ENCODE peak calls at places on chromosomes 3 and 15, in four cellular contexts. One of them, this sample, is unnamed.
A peak's percentile ranks its signal among the peaks of the same experiment; 100 is the strongest.

GRCh38 chr15:57352535-57353316 is 23.6 kb upstream of the CGNL1 start:
- DNase-seq in MM.1S: no peak
- DNase-seq in AG04450: no peak
- DNase-seq in CD8-positive, alpha-beta memory T cell: no peak
- DNase-seq in this sample: no peak

GRCh38 chr15:58229297-58229768 is 91.2 kb downstream of the AQP9 start:
- DNase-seq in MM.1S: no peak
- DNase-seq in AG04450: no peak
- DNase-seq in CD8-positive, alpha-beta memory T cell: no peak
- DNase-seq in this sample: no peak

GRCh38 chr15:88987951-88988671 is 74.9 kb upstream of the MFGE8 start:
- DNase-seq in MM.1S: no peak
- DNase-seq in AG04450: peak; percentile 32
- DNase-seq in CD8-positive, alpha-beta memory T cell: no peak
- DNase-seq in this sample: no peak

GRCh38 chr15:31200735-31201151 is 99.2 kb upstream of the TRPM1 start:
- DNase-seq in MM.1S: peak; percentile 75
- DNase-seq in AG04450: peak; percentile 15
- DNase-seq in CD8-positive, alpha-beta memory T cell: peak; percentile 49
- DNase-seq in this sample: peak; percentile 88

GRCh38 chr3:21294768-21295167 is 456.2 kb downstream of the ZNF385D start:
- DNase-seq in MM.1S: no peak
- DNase-seq in AG04450: no peak
- DNase-seq in CD8-positive, alpha-beta memory T cell: no peak
- DNase-seq in this sample: no peak

GRCh38 chr3:123326531-123326930 is 122.4 kb downstream of the ADCY5 start:
- DNase-seq in MM.1S: no peak
- DNase-seq in AG04450: no peak
- DNase-seq in CD8-positive, alpha-beta memory T cell: no peak
- DNase-seq in this sample: no peak

GRCh38 chr3:45397754-45398153 is 9.4 kb downstream of the LARS2 start:
- DNase-seq in MM.1S: no peak
- DNase-seq in AG04450: no peak
- DNase-seq in CD8-positive, alpha-beta memory T cell: no peak
- DNase-seq in this sample: no peak

GRCh38 chr3:23671901-23672589 is 133.7 kb upstream of the UBE2E1 start:
- DNase-seq in MM.1S: no peak
- DNase-seq in AG04450: no peak
- DNase-seq in CD8-positive, alpha-beta memory T cell: no peak
- DNase-seq in this sample: no peak

GRCh38 chr3:53191836-53192480 is 30.9 kb downstream of the PRKCD start:
- DNase-seq in MM.1S: no peak
- DNase-seq in AG04450: no peak
- DNase-seq in CD8-positive, alpha-beta memory T cell: no peak
- DNase-seq in this sample: no peak

GRCh38 chr3:25706213-25706612 is 41.5 kb upstream of the TOP2B start:
- DNase-seq in MM.1S: no peak
- DNase-seq in AG04450: no peak
- DNase-seq in CD8-positive, alpha-beta memory T cell: no peak
- DNase-seq in this sample: no peak

GRCh38 chr3:149592758-149593240 is 65.0 kb downstream of the WWTR1 start:
- DNase-seq in MM.1S: no peak
- DNase-seq in AG04450: no peak
- DNase-seq in CD8-positive, alpha-beta memory T cell: no peak
- DNase-seq in this sample: no peak

GRCh38 chr3:32175607-32176197 is 62.8 kb upstream of the CMTM8 start:
- DNase-seq in MM.1S: peak; percentile 62
- DNase-seq in AG04450: peak; percentile 23
- DNase-seq in CD8-positive, alpha-beta memory T cell: peak; percentile 21
- DNase-seq in this sample: no peak

GRCh38 chr3:42505849-42506410 is 3.5 kb downstream of the VIPR1 start:
- DNase-seq in MM.1S: no peak
- DNase-seq in AG04450: no peak
- DNase-seq in CD8-positive, alpha-beta memory T cell: no peak
- DNase-seq in this sample: no peak

GRCh38 chr3:14289590-14290453 is 111.2 kb downstream of the LSM3 start:
- DNase-seq in MM.1S: no peak
- DNase-seq in AG04450: peak; percentile 91
- DNase-seq in CD8-positive, alpha-beta memory T cell: no peak
- DNase-seq in this sample: no peak

GRCh38 chr15:65311760-65312159 is 7.3 kb downstream of the RNU5B-1 start:
- DNase-seq in MM.1S: no peak
- DNase-seq in AG04450: no peak
- DNase-seq in CD8-positive, alpha-beta memory T cell: no peak
- DNase-seq in this sample: no peak

GRCh38 chr3:37183375-37183831 is 9.0 kb upstream of the LRRFIP2 start:
- DNase-seq in MM.1S: no peak
- DNase-seq in AG04450: peak; percentile 80
- DNase-seq in CD8-positive, alpha-beta memory T cell: no peak
- DNase-seq in this sample: no peak

GRCh38 chr15:58919232-58919631 is 14.2 kb downstream of the SLTM start:
- DNase-seq in MM.1S: no peak
- DNase-seq in AG04450: no peak
- DNase-seq in CD8-positive, alpha-beta memory T cell: no peak
- DNase-seq in this sample: no peak

GRCh38 chr3:172987268-172987667 is 153.8 kb downstream of the SPATA16 start:
- DNase-seq in MM.1S: no peak
- DNase-seq in AG04450: no peak
- DNase-seq in CD8-positive, alpha-beta memory T cell: no peak
- DNase-seq in this sample: no peak

GRCh38 chr3:30904986-30905385 is 10.5 kb upstream of the GADL1 start:
- DNase-seq in MM.1S: no peak
- DNase-seq in AG04450: no peak
- DNase-seq in CD8-positive, alpha-beta memory T cell: no peak
- DNase-seq in this sample: no peak

GRCh38 chr15:75646944-75647364 is 758 bp upstream of the SNX33 start:
- DNase-seq in MM.1S: no peak
- DNase-seq in AG04450: no peak
- DNase-seq in CD8-positive, alpha-beta memory T cell: no peak
- DNase-seq in this sample: no peak

GRCh38 chr3:17213102-17213501 is 328.3 kb downstream of the PLCL2 start:
- DNase-seq in MM.1S: no peak
- DNase-seq in AG04450: no peak
- DNase-seq in CD8-positive, alpha-beta memory T cell: no peak
- DNase-seq in this sample: no peak

GRCh38 chr15:66650433-66650832 is 51.6 kb upstream of the SMAD6 start:
- DNase-seq in MM.1S: no peak
- DNase-seq in AG04450: no peak
- DNase-seq in CD8-positive, alpha-beta memory T cell: no peak
- DNase-seq in this sample: no peak

GRCh38 chr3:177705976-177706866 is 508.9 kb upstream of the TBL1XR1 start:
- DNase-seq in MM.1S: no peak
- DNase-seq in AG04450: no peak
- DNase-seq in CD8-positive, alpha-beta memory T cell: no peak
- DNase-seq in this sample: no peak

GRCh38 chr3:9135930-9136525 is 113.4 kb downstream of the SRGAP3 start:
- DNase-seq in MM.1S: no peak
- DNase-seq in AG04450: no peak
- DNase-seq in CD8-positive, alpha-beta memory T cell: no peak
- DNase-seq in this sample: peak; percentile 48

GRCh38 chr3:50575372-50575771 is 6.0 kb downstream of the HEMK1 start:
- DNase-seq in MM.1S: no peak
- DNase-seq in AG04450: no peak
- DNase-seq in CD8-positive, alpha-beta memory T cell: no peak
- DNase-seq in this sample: no peak

GRCh38 chr3:58556761-58557181 is 19.8 kb upstream of the ACOX2 start:
- DNase-seq in MM.1S: no peak
- DNase-seq in AG04450: no peak
- DNase-seq in CD8-positive, alpha-beta memory T cell: no peak
- DNase-seq in this sample: no peak

GRCh38 chr3:106769045-106769444 is 608.2 kb upstream of the CCDC54 start:
- DNase-seq in MM.1S: no peak
- DNase-seq in AG04450: no peak
- DNase-seq in CD8-positive, alpha-beta memory T cell: no peak
- DNase-seq in this sample: no peak

GRCh38 chr3:143482106-143483088 is 362.8 kb downstream of the CHST2 start:
- DNase-seq in MM.1S: no peak
- DNase-seq in AG04450: no peak
- DNase-seq in CD8-positive, alpha-beta memory T cell: no peak
- DNase-seq in this sample: no peak

GRCh38 chr3:69051796-69052566 is at the start of gene TMF1:
- DNase-seq in MM.1S: peak; percentile 99
- DNase-seq in AG04450: peak; percentile 99
- DNase-seq in CD8-positive, alpha-beta memory T cell: peak; percentile 98
- DNase-seq in this sample: peak; percentile 96

GRCh38 chr3:100913870-100914654 is 79.2 kb downstream of the ABI3BP start:
- DNase-seq in MM.1S: no peak
- DNase-seq in AG04450: no peak
- DNase-seq in CD8-positive, alpha-beta memory T cell: no peak
- DNase-seq in this sample: no peak

GRCh38 chr3:191217331-191217730 is 18.3 kb downstream of the OSTN start:
- DNase-seq in MM.1S: no peak
- DNase-seq in AG04450: no peak
- DNase-seq in CD8-positive, alpha-beta memory T cell: no peak
- DNase-seq in this sample: no peak

GRCh38 chr3:34419801-34420200 is 621.4 kb downstream of the PDCD6IP start:
- DNase-seq in MM.1S: peak; percentile 30
- DNase-seq in AG04450: no peak
- DNase-seq in CD8-positive, alpha-beta memory T cell: no peak
- DNase-seq in this sample: no peak

GRCh38 chr3:65669163-65669875 is 369.4 kb downstream of the MAGI1 start:
- DNase-seq in MM.1S: no peak
- DNase-seq in AG04450: peak; percentile 3
- DNase-seq in CD8-positive, alpha-beta memory T cell: no peak
- DNase-seq in this sample: no peak

GRCh38 chr3:120645083-120645800 is 36.8 kb downstream of the HGD start:
- DNase-seq in MM.1S: no peak
- DNase-seq in AG04450: no peak
- DNase-seq in CD8-positive, alpha-beta memory T cell: no peak
- DNase-seq in this sample: peak; percentile 71

GRCh38 chr3:160671231-160671630 is 5.7 kb upstream of the ARL14 start:
- DNase-seq in MM.1S: peak; percentile 88
- DNase-seq in AG04450: no peak
- DNase-seq in CD8-positive, alpha-beta memory T cell: no peak
- DNase-seq in this sample: no peak

GRCh38 chr3:160665784-160666526 is 11.0 kb upstream of the ARL14 start:
- DNase-seq in MM.1S: peak; percentile 76
- DNase-seq in AG04450: peak; percentile 69
- DNase-seq in CD8-positive, alpha-beta memory T cell: no peak
- DNase-seq in this sample: no peak

GRCh38 chr3:160667452-160667851 is 9.5 kb upstream of the ARL14 start:
- DNase-seq in MM.1S: no peak
- DNase-seq in AG04450: no peak
- DNase-seq in CD8-positive, alpha-beta memory T cell: no peak
- DNase-seq in this sample: no peak

GRCh38 chr3:160665231-160665630 is 11.7 kb upstream of the ARL14 start:
- DNase-seq in MM.1S: no peak
- DNase-seq in AG04450: no peak
- DNase-seq in CD8-positive, alpha-beta memory T cell: no peak
- DNase-seq in this sample: no peak

GRCh38 chr3:160668454-160668853 is 8.5 kb upstream of the ARL14 start:
- DNase-seq in MM.1S: no peak
- DNase-seq in AG04450: no peak
- DNase-seq in CD8-positive, alpha-beta memory T cell: no peak
- DNase-seq in this sample: no peak
- H3K27me3 ChIP-seq in MM.1S: no peaks in the 10 kb centered on the region
- H3K27me3 ChIP-seq in AG04450: no peaks in the 10 kb centered on the region
- H3K27me3 ChIP-seq in CD8-positive, alpha-beta memory T cell: no peaks in the 10 kb centered on the region
- H3K27me3 ChIP-seq in this sample: no peaks in the 10 kb centered on the region

DNA sequence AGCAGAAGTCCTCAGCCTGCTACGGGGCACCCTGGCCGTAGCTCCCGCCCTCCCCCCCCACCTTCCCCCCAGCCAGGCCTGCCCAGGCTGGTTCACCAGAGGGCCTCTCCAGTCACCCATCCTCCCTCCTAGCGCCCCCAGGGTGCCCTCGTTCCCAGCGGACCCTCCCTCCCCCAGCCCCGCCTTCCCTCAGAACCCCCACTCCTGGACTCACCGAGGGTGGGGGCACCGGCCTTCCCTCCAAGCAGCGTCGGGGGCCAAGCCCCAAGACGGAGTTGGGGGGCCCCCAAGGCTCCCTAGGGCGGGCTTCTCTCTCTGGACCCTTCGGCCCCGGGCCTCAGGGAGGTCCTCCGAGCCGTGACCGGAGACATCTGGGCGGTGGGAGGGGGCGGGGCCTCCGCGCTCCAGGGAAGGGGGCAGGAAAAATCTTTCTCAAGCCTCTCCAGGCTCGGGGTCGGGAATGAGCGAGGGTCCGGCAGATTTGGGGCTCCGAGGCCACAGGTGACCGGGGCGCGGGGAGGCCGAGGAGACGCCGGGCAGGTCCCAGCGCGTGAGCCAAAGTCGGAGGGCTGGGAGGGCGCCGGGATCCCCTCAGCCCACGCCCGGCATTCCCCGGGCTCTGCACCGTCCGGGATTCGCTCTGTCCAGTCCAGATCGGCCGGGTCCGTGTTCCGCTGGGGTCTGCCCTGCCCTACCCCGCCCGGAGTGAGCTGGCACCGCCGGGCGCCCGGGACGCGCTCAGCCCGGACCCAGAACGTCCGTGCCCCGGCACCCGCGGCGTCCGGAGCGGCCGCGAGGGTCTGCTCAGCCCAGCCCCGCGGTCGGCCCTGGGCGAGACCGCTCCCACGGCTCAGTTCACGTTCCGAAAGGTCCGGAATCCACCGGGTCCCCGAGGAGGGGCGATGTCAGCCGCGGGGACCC is 995 bp downstream of the INSYN1 start:
- DNase-seq in MM.1S: no peak
- DNase-seq in AG04450: no peak
- DNase-seq in CD8-positive, alpha-beta memory T cell: no peak
- DNase-seq in this sample: no peak
- H3K27me3 ChIP-seq in MM.1S: peaks cover 83% of the 10 kb centered on the region
- H3K27me3 ChIP-seq in AG04450: peaks cover 60% of the 10 kb centered on the region
- H3K27me3 ChIP-seq in CD8-positive, alpha-beta memory T cell: no peaks in the 10 kb centered on the region
- H3K27me3 ChIP-seq in this sample: no peaks in the 10 kb centered on the region

GRCh38 chr3:182686033-182686886 is 107.0 kb upstream of the ATP11B start:
- DNase-seq in MM.1S: no peak
- DNase-seq in AG04450: no peak
- DNase-seq in CD8-positive, alpha-beta memory T cell: no peak
- DNase-seq in this sample: no peak
- H3K27me3 ChIP-seq in MM.1S: no peaks in the 10 kb centered on the region
- H3K27me3 ChIP-seq in AG04450: peaks cover 11% of the 10 kb centered on the region
- H3K27me3 ChIP-seq in CD8-positive, alpha-beta memory T cell: peaks cover 4% of the 10 kb centered on the region
- H3K27me3 ChIP-seq in this sample: no peaks in the 10 kb centered on the region

GRCh38 chr15:41503669-41504010 is 10.0 kb downstream of the ITPKA start:
- DNase-seq in MM.1S: no peak
- DNase-seq in AG04450: no peak
- DNase-seq in CD8-positive, alpha-beta memory T cell: no peak
- DNase-seq in this sample: no peak
- H3K27me3 ChIP-seq in MM.1S: no peaks in the 10 kb centered on the region
- H3K27me3 ChIP-seq in AG04450: peaks cover 31% of the 10 kb centered on the region
- H3K27me3 ChIP-seq in CD8-positive, alpha-beta memory T cell: peaks cover 22% of the 10 kb centered on the region
- H3K27me3 ChIP-seq in this sample: peaks cover 6% of the 10 kb centered on the region

GRCh38 chr15:67836477-67836876 is 3.4 kb downstream of the RNU6-1 start:
- DNase-seq in MM.1S: peak; percentile 46
- DNase-seq in AG04450: no peak
- DNase-seq in CD8-positive, alpha-beta memory T cell: peak; percentile 47
- DNase-seq in this sample: no peak
- H3K27me3 ChIP-seq in MM.1S: peaks cover 16% of the 10 kb centered on the region
- H3K27me3 ChIP-seq in AG04450: peaks cover 53% of the 10 kb centered on the region
- H3K27me3 ChIP-seq in CD8-positive, alpha-beta memory T cell: peaks cover 39% of the 10 kb centered on the region
- H3K27me3 ChIP-seq in this sample: peaks cover 39% of the 10 kb centered on the region